ENCODE peak calls at places on chromosomes 16 and 17, in seven cellular contexts. One of them, this sample, is unnamed.

GRCh38 chr16:64997121-64997520 is 124.7 kb downstream of the CDH11 start:
- DNase-seq in left kidney: no peak
- DNase-seq in activated T-cell treated with anti-CD3 and anti-CD28 coated beads, Interleukin-2, amount 50 U/mL, for 48 hours: no peak
- DNase-seq in left colon: no peak
- DNase-seq in mucosa of descending colon: peak
- DNase-seq in stimulated activated CD4-positive, alpha-beta T cell treated with anti-CD3 and anti-CD28 coated beads, Interleukin-1b, Interleukin-23, amount 100 ng/mL, for 1 hour: no peak
- DNase-seq in occipital lobe: no peak
- DNase-seq in this sample: no peak

GRCh38 chr17:58200024-58200633 is 7.6 kb downstream of the EPX start:
- DNase-seq in left kidney: peak
- DNase-seq in activated T-cell treated with anti-CD3 and anti-CD28 coated beads, Interleukin-2, amount 50 U/mL, for 48 hours: peak
- DNase-seq in left colon: peak
- DNase-seq in mucosa of descending colon: peak
- DNase-seq in stimulated activated CD4-positive, alpha-beta T cell treated with anti-CD3 and anti-CD28 coated beads, Interleukin-1b, Interleukin-23, amount 100 ng/mL, for 1 hour: no peak
- DNase-seq in occipital lobe: no peak
- DNase-seq in this sample: peak

GRCh38 chr17:8001976-8002645 is at the start of gene GUCY2D:
- DNase-seq in left kidney: no peak
- DNase-seq in activated T-cell treated with anti-CD3 and anti-CD28 coated beads, Interleukin-2, amount 50 U/mL, for 48 hours: no peak
- DNase-seq in left colon: no peak
- DNase-seq in mucosa of descending colon: no peak
- DNase-seq in stimulated activated CD4-positive, alpha-beta T cell treated with anti-CD3 and anti-CD28 coated beads, Interleukin-1b, Interleukin-23, amount 100 ng/mL, for 1 hour: no peak
- DNase-seq in occipital lobe: no peak
- DNase-seq in this sample: no peak

GRCh38 chr16:1647904-1648303 is 30.2 kb upstream of the JPT2 start:
- DNase-seq in left kidney: no peak
- DNase-seq in activated T-cell treated with anti-CD3 and anti-CD28 coated beads, Interleukin-2, amount 50 U/mL, for 48 hours: no peak
- DNase-seq in left colon: no peak
- DNase-seq in mucosa of descending colon: no peak
- DNase-seq in stimulated activated CD4-positive, alpha-beta T cell treated with anti-CD3 and anti-CD28 coated beads, Interleukin-1b, Interleukin-23, amount 100 ng/mL, for 1 hour: no peak
- DNase-seq in occipital lobe: no peak
- DNase-seq in this sample: no peak

GRCh38 chr17:80129006-80129565 is 17.8 kb downstream of the EIF4A3 start:
- DNase-seq in left kidney: no peak
- DNase-seq in activated T-cell treated with anti-CD3 and anti-CD28 coated beads, Interleukin-2, amount 50 U/mL, for 48 hours: no peak
- DNase-seq in left colon: no peak
- DNase-seq in mucosa of descending colon: no peak
- DNase-seq in stimulated activated CD4-positive, alpha-beta T cell treated with anti-CD3 and anti-CD28 coated beads, Interleukin-1b, Interleukin-23, amount 100 ng/mL, for 1 hour: no peak
- DNase-seq in occipital lobe: no peak
- DNase-seq in this sample: no peak

GRCh38 chr17:6461792-6462524 is 17.7 kb downstream of the PIMREG start:
- DNase-seq in left kidney: no peak
- DNase-seq in activated T-cell treated with anti-CD3 and anti-CD28 coated beads, Interleukin-2, amount 50 U/mL, for 48 hours: peak
- DNase-seq in left colon: no peak
- DNase-seq in mucosa of descending colon: no peak
- DNase-seq in stimulated activated CD4-positive, alpha-beta T cell treated with anti-CD3 and anti-CD28 coated beads, Interleukin-1b, Interleukin-23, amount 100 ng/mL, for 1 hour: no peak
- DNase-seq in occipital lobe: no peak
- DNase-seq in this sample: no peak

GRCh38 chr17:63550816-63551639 is 751 bp downstream of the DCAF7 start:
- DNase-seq in left kidney: peak
- DNase-seq in activated T-cell treated with anti-CD3 and anti-CD28 coated beads, Interleukin-2, amount 50 U/mL, for 48 hours: no peak
- DNase-seq in left colon: peak
- DNase-seq in mucosa of descending colon: peak
- DNase-seq in stimulated activated CD4-positive, alpha-beta T cell treated with anti-CD3 and anti-CD28 coated beads, Interleukin-1b, Interleukin-23, amount 100 ng/mL, for 1 hour: no peak
- DNase-seq in occipital lobe: no peak
- DNase-seq in this sample: peak

GRCh38 chr17:66630379-66630778 is 204.5 kb upstream of the CACNG5 start:
- DNase-seq in left kidney: no peak
- DNase-seq in activated T-cell treated with anti-CD3 and anti-CD28 coated beads, Interleukin-2, amount 50 U/mL, for 48 hours: no peak
- DNase-seq in left colon: no peak
- DNase-seq in mucosa of descending colon: no peak
- DNase-seq in stimulated activated CD4-positive, alpha-beta T cell treated with anti-CD3 and anti-CD28 coated beads, Interleukin-1b, Interleukin-23, amount 100 ng/mL, for 1 hour: no peak
- DNase-seq in occipital lobe: no peak
- DNase-seq in this sample: no peak

GRCh38 chr16:50169555-50170096 is 16.5 kb downstream of the TENT4B start:
- DNase-seq in left kidney: peak
- DNase-seq in activated T-cell treated with anti-CD3 and anti-CD28 coated beads, Interleukin-2, amount 50 U/mL, for 48 hours: peak
- DNase-seq in left colon: no peak
- DNase-seq in mucosa of descending colon: no peak
- DNase-seq in stimulated activated CD4-positive, alpha-beta T cell treated with anti-CD3 and anti-CD28 coated beads, Interleukin-1b, Interleukin-23, amount 100 ng/mL, for 1 hour: no peak
- DNase-seq in occipital lobe: no peak
- DNase-seq in this sample: no peak

GRCh38 chr17:49333806-49334205 is 28.2 kb downstream of the ZNF652 start:
- DNase-seq in left kidney: no peak
- DNase-seq in activated T-cell treated with anti-CD3 and anti-CD28 coated beads, Interleukin-2, amount 50 U/mL, for 48 hours: no peak
- DNase-seq in left colon: no peak
- DNase-seq in mucosa of descending colon: no peak
- DNase-seq in stimulated activated CD4-positive, alpha-beta T cell treated with anti-CD3 and anti-CD28 coated beads, Interleukin-1b, Interleukin-23, amount 100 ng/mL, for 1 hour: no peak
- DNase-seq in occipital lobe: no peak
- DNase-seq in this sample: no peak

GRCh38 chr16:27880312-27880711 is 183.2 kb downstream of the GSG1L start:
- DNase-seq in left kidney: no peak
- DNase-seq in activated T-cell treated with anti-CD3 and anti-CD28 coated beads, Interleukin-2, amount 50 U/mL, for 48 hours: no peak
- DNase-seq in left colon: no peak
- DNase-seq in mucosa of descending colon: no peak
- DNase-seq in stimulated activated CD4-positive, alpha-beta T cell treated with anti-CD3 and anti-CD28 coated beads, Interleukin-1b, Interleukin-23, amount 100 ng/mL, for 1 hour: no peak
- DNase-seq in occipital lobe: no peak
- DNase-seq in this sample: no peak

GRCh38 chr17:7084058-7084457 is 4.0 kb upstream of the CLEC10A start:
- DNase-seq in left kidney: no peak
- DNase-seq in activated T-cell treated with anti-CD3 and anti-CD28 coated beads, Interleukin-2, amount 50 U/mL, for 48 hours: no peak
- DNase-seq in left colon: no peak
- DNase-seq in mucosa of descending colon: no peak
- DNase-seq in stimulated activated CD4-positive, alpha-beta T cell treated with anti-CD3 and anti-CD28 coated beads, Interleukin-1b, Interleukin-23, amount 100 ng/mL, for 1 hour: no peak
- DNase-seq in occipital lobe: no peak
- DNase-seq in this sample: no peak

GRCh38 chr16:67537636-67538591 is 9.3 kb downstream of the RIPOR1 start:
- DNase-seq in left kidney: peak
- DNase-seq in activated T-cell treated with anti-CD3 and anti-CD28 coated beads, Interleukin-2, amount 50 U/mL, for 48 hours: peak
- DNase-seq in left colon: peak
- DNase-seq in mucosa of descending colon: peak
- DNase-seq in stimulated activated CD4-positive, alpha-beta T cell treated with anti-CD3 and anti-CD28 coated beads, Interleukin-1b, Interleukin-23, amount 100 ng/mL, for 1 hour: peak
- DNase-seq in occipital lobe: no peak
- DNase-seq in this sample: no peak

GRCh38 chr17:52828621-52829020 is 670.1 kb upstream of the CA10 start:
- DNase-seq in left kidney: no peak
- DNase-seq in activated T-cell treated with anti-CD3 and anti-CD28 coated beads, Interleukin-2, amount 50 U/mL, for 48 hours: no peak
- DNase-seq in left colon: no peak
- DNase-seq in mucosa of descending colon: no peak
- DNase-seq in stimulated activated CD4-positive, alpha-beta T cell treated with anti-CD3 and anti-CD28 coated beads, Interleukin-1b, Interleukin-23, amount 100 ng/mL, for 1 hour: no peak
- DNase-seq in occipital lobe: no peak
- DNase-seq in this sample: peak

GRCh38 chr16:27718767-27719445 is 169.0 kb downstream of the KATNIP start:
- DNase-seq in left kidney: no peak
- DNase-seq in activated T-cell treated with anti-CD3 and anti-CD28 coated beads, Interleukin-2, amount 50 U/mL, for 48 hours: no peak
- DNase-seq in left colon: no peak
- DNase-seq in mucosa of descending colon: no peak
- DNase-seq in stimulated activated CD4-positive, alpha-beta T cell treated with anti-CD3 and anti-CD28 coated beads, Interleukin-1b, Interleukin-23, amount 100 ng/mL, for 1 hour: no peak
- DNase-seq in occipital lobe: peak
- DNase-seq in this sample: no peak

GRCh38 chr16:19184823-19185509 is 16.9 kb downstream of the SYT17 start:
- DNase-seq in left kidney: no peak
- DNase-seq in activated T-cell treated with anti-CD3 and anti-CD28 coated beads, Interleukin-2, amount 50 U/mL, for 48 hours: no peak
- DNase-seq in left colon: no peak
- DNase-seq in mucosa of descending colon: no peak
- DNase-seq in stimulated activated CD4-positive, alpha-beta T cell treated with anti-CD3 and anti-CD28 coated beads, Interleukin-1b, Interleukin-23, amount 100 ng/mL, for 1 hour: no peak
- DNase-seq in occipital lobe: no peak
- DNase-seq in this sample: no peak

GRCh38 chr17:67390646-67391480 is 13.8 kb downstream of the PITPNC1 start:
- DNase-seq in left kidney: peak
- DNase-seq in activated T-cell treated with anti-CD3 and anti-CD28 coated beads, Interleukin-2, amount 50 U/mL, for 48 hours: peak
- DNase-seq in left colon: peak
- DNase-seq in mucosa of descending colon: peak
- DNase-seq in stimulated activated CD4-positive, alpha-beta T cell treated with anti-CD3 and anti-CD28 coated beads, Interleukin-1b, Interleukin-23, amount 100 ng/mL, for 1 hour: no peak
- DNase-seq in occipital lobe: peak
- DNase-seq in this sample: peak

GRCh38 chr16:85583491-85584181 is 29.5 kb upstream of the GSE1 start:
- DNase-seq in left kidney: peak
- DNase-seq in activated T-cell treated with anti-CD3 and anti-CD28 coated beads, Interleukin-2, amount 50 U/mL, for 48 hours: no peak
- DNase-seq in left colon: no peak
- DNase-seq in mucosa of descending colon: no peak
- DNase-seq in stimulated activated CD4-positive, alpha-beta T cell treated with anti-CD3 and anti-CD28 coated beads, Interleukin-1b, Interleukin-23, amount 100 ng/mL, for 1 hour: no peak
- DNase-seq in occipital lobe: peak
- DNase-seq in this sample: no peak

GRCh38 chr16:65049679-65050078 is 72.2 kb downstream of the CDH11 start:
- DNase-seq in left kidney: no peak
- DNase-seq in activated T-cell treated with anti-CD3 and anti-CD28 coated beads, Interleukin-2, amount 50 U/mL, for 48 hours: no peak
- DNase-seq in left colon: no peak
- DNase-seq in mucosa of descending colon: no peak
- DNase-seq in stimulated activated CD4-positive, alpha-beta T cell treated with anti-CD3 and anti-CD28 coated beads, Interleukin-1b, Interleukin-23, amount 100 ng/mL, for 1 hour: no peak
- DNase-seq in occipital lobe: no peak
- DNase-seq in this sample: no peak

GRCh38 chr17:7853693-7854043 is 1.2 kb upstream of the TMEM88 start:
- DNase-seq in left kidney: no peak
- DNase-seq in activated T-cell treated with anti-CD3 and anti-CD28 coated beads, Interleukin-2, amount 50 U/mL, for 48 hours: no peak
- DNase-seq in left colon: peak
- DNase-seq in mucosa of descending colon: peak
- DNase-seq in stimulated activated CD4-positive, alpha-beta T cell treated with anti-CD3 and anti-CD28 coated beads, Interleukin-1b, Interleukin-23, amount 100 ng/mL, for 1 hour: no peak
- DNase-seq in occipital lobe: no peak
- DNase-seq in this sample: no peak

GRCh38 chr16:19876501-19877059 is 8.1 kb downstream of the GPRC5B start:
- DNase-seq in left kidney: no peak
- DNase-seq in activated T-cell treated with anti-CD3 and anti-CD28 coated beads, Interleukin-2, amount 50 U/mL, for 48 hours: no peak
- DNase-seq in left colon: no peak
- DNase-seq in mucosa of descending colon: no peak
- DNase-seq in stimulated activated CD4-positive, alpha-beta T cell treated with anti-CD3 and anti-CD28 coated beads, Interleukin-1b, Interleukin-23, amount 100 ng/mL, for 1 hour: no peak
- DNase-seq in occipital lobe: no peak
- DNase-seq in this sample: no peak

GRCh38 chr17:64398330-64398729 is 7.7 kb upstream of the PECAM1 start:
- DNase-seq in left kidney: no peak
- DNase-seq in activated T-cell treated with anti-CD3 and anti-CD28 coated beads, Interleukin-2, amount 50 U/mL, for 48 hours: peak
- DNase-seq in left colon: no peak
- DNase-seq in mucosa of descending colon: no peak
- DNase-seq in stimulated activated CD4-positive, alpha-beta T cell treated with anti-CD3 and anti-CD28 coated beads, Interleukin-1b, Interleukin-23, amount 100 ng/mL, for 1 hour: no peak
- DNase-seq in occipital lobe: no peak
- DNase-seq in this sample: no peak

GRCh38 chr17:19307521-19307920 is 55.0 kb downstream of the B9D1 start:
- DNase-seq in left kidney: no peak
- DNase-seq in activated T-cell treated with anti-CD3 and anti-CD28 coated beads, Interleukin-2, amount 50 U/mL, for 48 hours: no peak
- DNase-seq in left colon: no peak
- DNase-seq in mucosa of descending colon: no peak
- DNase-seq in stimulated activated CD4-positive, alpha-beta T cell treated with anti-CD3 and anti-CD28 coated beads, Interleukin-1b, Interleukin-23, amount 100 ng/mL, for 1 hour: no peak
- DNase-seq in occipital lobe: no peak
- DNase-seq in this sample: no peak

GRCh38 chr16:85507342-85507741 is 105.8 kb upstream of the GSE1 start:
- DNase-seq in left kidney: no peak
- DNase-seq in activated T-cell treated with anti-CD3 and anti-CD28 coated beads, Interleukin-2, amount 50 U/mL, for 48 hours: no peak
- DNase-seq in left colon: no peak
- DNase-seq in mucosa of descending colon: no peak
- DNase-seq in stimulated activated CD4-positive, alpha-beta T cell treated with anti-CD3 and anti-CD28 coated beads, Interleukin-1b, Interleukin-23, amount 100 ng/mL, for 1 hour: no peak
- DNase-seq in occipital lobe: no peak
- DNase-seq in this sample: no peak

GRCh38 chr16:67846320-67847063 is at the start of gene NUTF2:
- DNase-seq in left kidney: peak
- DNase-seq in activated T-cell treated with anti-CD3 and anti-CD28 coated beads, Interleukin-2, amount 50 U/mL, for 48 hours: peak
- DNase-seq in left colon: peak
- DNase-seq in mucosa of descending colon: peak
- DNase-seq in stimulated activated CD4-positive, alpha-beta T cell treated with anti-CD3 and anti-CD28 coated beads, Interleukin-1b, Interleukin-23, amount 100 ng/mL, for 1 hour: peak
- DNase-seq in occipital lobe: peak
- DNase-seq in this sample: peak

GRCh38 chr17:45149037-45149668 is 878 bp downstream of the HEXIM1 start:
- DNase-seq in left kidney: peak
- DNase-seq in activated T-cell treated with anti-CD3 and anti-CD28 coated beads, Interleukin-2, amount 50 U/mL, for 48 hours: peak
- DNase-seq in left colon: peak
- DNase-seq in mucosa of descending colon: peak
- DNase-seq in stimulated activated CD4-positive, alpha-beta T cell treated with anti-CD3 and anti-CD28 coated beads, Interleukin-1b, Interleukin-23, amount 100 ng/mL, for 1 hour: no peak
- DNase-seq in occipital lobe: peak
- DNase-seq in this sample: peak

GRCh38 chr17:32161506-32162365 is 19.4 kb downstream of the RHOT1 start:
- DNase-seq in left kidney: no peak
- DNase-seq in activated T-cell treated with anti-CD3 and anti-CD28 coated beads, Interleukin-2, amount 50 U/mL, for 48 hours: no peak
- DNase-seq in left colon: no peak
- DNase-seq in mucosa of descending colon: peak
- DNase-seq in stimulated activated CD4-positive, alpha-beta T cell treated with anti-CD3 and anti-CD28 coated beads, Interleukin-1b, Interleukin-23, amount 100 ng/mL, for 1 hour: no peak
- DNase-seq in occipital lobe: no peak
- DNase-seq in this sample: peak

GRCh38 chr17:9900744-9901143 is 4.3 kb downstream of the RCVRN start:
- DNase-seq in left kidney: peak
- DNase-seq in activated T-cell treated with anti-CD3 and anti-CD28 coated beads, Interleukin-2, amount 50 U/mL, for 48 hours: no peak
- DNase-seq in left colon: no peak
- DNase-seq in mucosa of descending colon: no peak
- DNase-seq in stimulated activated CD4-positive, alpha-beta T cell treated with anti-CD3 and anti-CD28 coated beads, Interleukin-1b, Interleukin-23, amount 100 ng/mL, for 1 hour: no peak
- DNase-seq in occipital lobe: no peak
- DNase-seq in this sample: peak